ENCODE peak calls at places on chromosomes 3 and 15, in five cellular contexts. R, Q, V, Y and G are unnamed samples.

GRCh38 chr15:41241251-41241964 is 10.3 kb downstream of the CHP1 start:
- DNase-seq in R (no peak), Q (no peak), V (no peak), Y (no peak), G (no peak)

GRCh38 chr3:4581905-4582611 is 88.9 kb downstream of the ITPR1 start:
- DNase-seq in R (no peak), Q (no peak), V (no peak), Y (no peak), G (no peak)

GRCh38 chr15:51731549-51732267 is 5.7 kb downstream of the LYSMD2 start:
- DNase-seq in R (no peak), Q (peak; percentile 25), V (peak; percentile 73), Y (no peak), G (no peak)

GRCh38 chr3:103421460-103421859 is 986.6 kb downstream of the ZPLD1 start:
- DNase-seq in R (no peak), Q (no peak), V (no peak), Y (no peak), G (no peak)

GRCh38 chr15:83365370-83365938 is 81.0 kb upstream of the BNC1 start:
- DNase-seq in R (no peak), Q (peak; percentile 77), V (no peak), Y (no peak), G (no peak)

GRCh38 chr3:128271536-128272332 is 118.5 kb downstream of the EEFSEC start:
- DNase-seq in R (no peak), Q (no peak), V (no peak), Y (no peak), G (no peak)

GRCh38 chr3:82973810-82974209 is 1212.4 kb upstream of the GBE1 start:
- DNase-seq in R (no peak), Q (no peak), V (no peak), Y (no peak), G (peak; percentile 1)

GRCh38 chr15:38842991-38843610 is 278.5 kb upstream of the RASGRP1 start:
- DNase-seq in R (no peak), Q (peak; percentile 58), V (no peak), Y (no peak), G (no peak)

GRCh38 chr3:22450785-22451400 is 699.9 kb upstream of the ZNF385D start:
- DNase-seq in R (no peak), Q (no peak), V (no peak), Y (no peak), G (peak; percentile 49)

GRCh38 chr3:72782521-72782920 is 65.7 kb downstream of the SHQ1 start:
- DNase-seq in R (no peak), Q (no peak), V (no peak), Y (no peak), G (no peak)

GRCh38 chr3:29942297-29942696 is 661.4 kb downstream of the RBMS3 start:
- DNase-seq in R (no peak), Q (no peak), V (no peak), Y (no peak), G (no peak)

GRCh38 chr15:73941044-73941443 is 14.8 kb downstream of the LOXL1 start:
- DNase-seq in R (no peak), Q (peak; percentile 90), V (no peak), Y (no peak), G (peak; percentile 69)

GRCh38 chr3:46715507-46716175 is 2.0 kb downstream of the PRSS50 start:
- DNase-seq in R (no peak), Q (no peak), V (no peak), Y (no peak), G (no peak)

GRCh38 chr3:187976361-187976900 is 177.5 kb upstream of the LPP start:
- DNase-seq in R (no peak), Q (no peak), V (no peak), Y (no peak), G (no peak)

GRCh38 chr3:22720596-22720995 is 482.5 kb upstream of the UBE2E2 start:
- DNase-seq in R (no peak), Q (no peak), V (no peak), Y (no peak), G (no peak)